ENCODE peak calls at places on chromosomes 5 and 9, in five cellular contexts. J is heart right ventricle, A is EL, R is body of pancreas, L is GM19239. M is an unnamed sample.

GRCh38 chr5:154284433-154284832 is 93.9 kb downstream of the GALNT10 start:
- DNase-seq in J (no peak), A (no peak), R (no peak), L (no peak), M (no peak)

GRCh38 chr5:67206381-67207328 is 10.1 kb upstream of the CD180 start:
- DNase-seq in J (no peak), A (no peak), R (no peak), L (peak; percentile 47), M (no peak)

GRCh38 chr5:39176740-39177628 is 42.4 kb downstream of the FYB1 start:
- DNase-seq in J (no peak), A (no peak), R (no peak), L (no peak), M (no peak)

GRCh38 chr9:1044643-1045042 is 5.5 kb upstream of the DMRT2 start:
- DNase-seq in J (peak; percentile 40), A (no peak), R (no peak), L (no peak), M (no peak)

GRCh38 chr5:83472508-83473343 is 1.2 kb downstream of the VCAN start:
- DNase-seq in J (peak; percentile 64), A (peak; percentile 5), R (peak; percentile 24), L (peak; percentile 32), M (peak; percentile 23)

GRCh38 chr5:113447651-113448050 is 12.9 kb upstream of the TSSK1B start:
- DNase-seq in J (no peak), A (peak; percentile 19), R (no peak), L (no peak), M (no peak)

GRCh38 chr5:140169410-140169809 is 5.6 kb upstream of the CYSTM1 start:
- DNase-seq in J (no peak), A (no peak), R (no peak), L (no peak), M (no peak)

GRCh38 chr9:37520641-37521040 is 34.9 kb downstream of the POLR1E start:
- DNase-seq in J (no peak), A (no peak), R (no peak), L (no peak), M (no peak)

GRCh38 chr5:150066901-150067396 is 19.4 kb downstream of the CSF1R start:
- DNase-seq in J (no peak), A (peak; percentile 76), R (no peak), L (no peak), M (peak; percentile 65)

GRCh38 chr5:80239680-80240367 is 16.0 kb downstream of the SERINC5 start:
- DNase-seq in J (no peak), A (peak; percentile 26), R (no peak), L (no peak), M (no peak)

GRCh38 chr9:31185831-31186230 is 1198.6 kb upstream of the ACO1 start:
- DNase-seq in J (no peak), A (no peak), R (no peak), L (no peak), M (no peak)

GRCh38 chr5:82858453-82859043 is 218.6 kb downstream of the TMEM167A start:
- DNase-seq in J (no peak), A (no peak), R (no peak), L (no peak), M (no peak)

GRCh38 chr9:105044458-105044857 is 116.5 kb upstream of the ABCA1 start:
- DNase-seq in J (no peak), A (no peak), R (peak; percentile 37), L (no peak), M (no peak)

GRCh38 chr9:72205513-72205912 is 56.3 kb downstream of the GDA start:
- DNase-seq in J (no peak), A (no peak), R (peak; percentile 15), L (peak; percentile 15), M (no peak)

GRCh38 chr9:21031818-21032203 is 371 bp upstream of the HACD4 start:
- DNase-seq in J (peak; percentile 7), A (no peak), R (no peak), L (no peak), M (no peak)

GRCh38 chr5:180815241-180816031 is 12.8 kb upstream of the MGAT1 start:
- DNase-seq in J (no peak), A (no peak), R (no peak), L (no peak), M (no peak)

GRCh38 chr5:34685485-34686197 is 29.5 kb downstream of the RAI14 start:
- DNase-seq in J (no peak), A (peak; percentile 60), R (no peak), L (no peak), M (peak; percentile 72)

GRCh38 chr9:113274474-113275146 is 762 bp downstream of the CDC26 start:
- DNase-seq in J (no peak), A (peak; percentile 69), R (no peak), L (peak; percentile 40), M (peak; percentile 35)

GRCh38 chr5:10421841-10422691 is 19.6 kb upstream of the ROPN1L start:
- DNase-seq in J (no peak), A (no peak), R (no peak), L (no peak), M (no peak)

GRCh38 chr5:37825334-37825915 is 14.4 kb downstream of the GDNF start:
- DNase-seq in J (no peak), A (no peak), R (no peak), L (no peak), M (no peak)

GRCh38 chr5:77080905-77081304 is 6.2 kb downstream of the ZBED3 start:
- DNase-seq in J (no peak), A (no peak), R (no peak), L (no peak), M (no peak)

GRCh38 chr5:73447234-73448071 is 1.1 kb downstream of the FOXD1 start:
- DNase-seq in J (no peak), A (peak; percentile 69), R (no peak), L (no peak), M (no peak)

M was measured in stromal cell of bone marrow.